ENCODE peak calls at places on chromosomes 6 and 20, in five cellular contexts. C is A549, L is GM12878, E is K562, R is HepG2. K is an unnamed sample.
A peak's percentile ranks its signal among the peaks of the same experiment; 100 is the strongest.

GRCh38 chr20:40678286-40678835 is 10.7 kb downstream of the MAFB start:
- DNase-seq in C (no peak), L (no peak), E (no peak), R (no peak), K (no peak)

GRCh38 chr20:38805502-38805957 is at the start of gene PPP1R16B:
- DNase-seq in C (peak; percentile 26), L (no peak), E (peak; percentile 83), R (no peak), K (peak; percentile 81)

GRCh38 chr6:8029243-8029870 is 34.8 kb downstream of the BLOC1S5 start:
- DNase-seq in C (no peak), L (no peak), E (no peak), R (no peak), K (no peak)

GRCh38 chr6:134840086-134840485 is 109.8 kb downstream of the ALDH8A1 start:
- DNase-seq in C (no peak), L (no peak), E (no peak), R (peak; percentile 14), K (no peak)

GRCh38 chr6:158605266-158605878 is 39.2 kb downstream of the DYNLT1 start:
- DNase-seq in C (peak; percentile 59), L (peak; percentile 36), E (peak; percentile 68), R (peak; percentile 72), K (peak; percentile 82)

GRCh38 chr20:18101125-18101820 is 36.4 kb upstream of the KAT14 start:
- DNase-seq in C (no peak), L (no peak), E (no peak), R (no peak), K (peak; percentile 36)

GRCh38 chr6:55469829-55470438 is 109.1 kb downstream of the HMGCLL1 start:
- DNase-seq in C (no peak), L (no peak), E (no peak), R (no peak), K (no peak)

GRCh38 chr6:110250838-110251237 is 70.6 kb downstream of the CDC40 start:
- DNase-seq in C (no peak), L (no peak), E (peak; percentile 32), R (peak; percentile 19), K (no peak)

GRCh38 chr6:19450651-19451050 is 386.5 kb upstream of the ID4 start:
- DNase-seq in C (no peak), L (no peak), E (no peak), R (no peak), K (no peak)

GRCh38 chr6:31070711-31071197 is 41.6 kb downstream of the C6orf15 start:
- DNase-seq in C (peak; percentile 47), L (no peak), E (no peak), R (peak; percentile 52), K (peak; percentile 49)

GRCh38 chr6:37319156-37319555 is 34.6 kb upstream of the RNF8 start:
- DNase-seq in C (no peak), L (no peak), E (no peak), R (no peak), K (no peak)

GRCh38 chr6:81648502-81648901 is 104.0 kb downstream of the TENT5A start:
- DNase-seq in C (no peak), L (no peak), E (no peak), R (no peak), K (no peak)

GRCh38 chr20:44592366-44592765 is 10.0 kb downstream of the PKIG start:
- DNase-seq in C (no peak), L (no peak), E (no peak), R (no peak), K (no peak)

GRCh38 chr20:58511364-58511763 is 3.8 kb downstream of the APCDD1L start:
- DNase-seq in C (no peak), L (no peak), E (no peak), R (no peak), K (no peak)

GRCh38 chr6:170125447-170126300 is 165.2 kb downstream of the DLL1 start:
- DNase-seq in C (no peak), L (no peak), E (no peak), R (no peak), K (no peak)

DNA sequence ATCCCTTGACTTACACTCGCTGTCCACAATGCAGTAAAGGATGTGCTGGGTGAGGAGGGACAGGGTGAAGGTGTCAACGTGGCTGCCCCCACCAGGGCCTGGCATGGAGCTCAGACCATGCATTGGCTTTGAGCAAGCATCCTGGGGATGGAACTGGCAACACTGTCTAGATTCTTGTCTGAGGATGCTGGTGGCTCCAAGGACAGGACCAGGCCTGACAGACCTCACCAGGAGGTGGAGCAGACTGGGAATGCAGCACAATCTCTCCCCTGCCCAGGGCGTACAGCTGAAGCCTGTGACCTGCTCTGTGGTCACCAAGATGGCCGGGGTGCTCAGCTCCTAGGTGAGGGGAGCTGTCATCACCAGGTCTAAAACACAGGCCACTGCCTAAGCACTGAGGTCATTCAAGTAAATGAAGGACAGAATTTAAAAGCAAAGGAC is 50.9 kb downstream of the MYH7B start:
- DNase-seq in C (no peak), L (no peak), E (no peak), R (no peak), K (peak; percentile 2)
- TF ChIP-seq ESRRA in C (no peak), L (no peak), E (no peak), R (no peak), K (no peak)

GRCh38 chr6:16559091-16559490 is 202.2 kb downstream of the ATXN1 start:
- DNase-seq in C (no peak), L (no peak), E (no peak), R (no peak), K (no peak)
- TF ChIP-seq ESRRA in C (no peak), L (no peak), E (no peak), R (no peak), K (no peak)

GRCh38 chr6:150288456-150288855 is 80.4 kb upstream of the IYD start:
- DNase-seq in C (no peak), L (no peak), E (no peak), R (no peak), K (no peak)

GRCh38 chr6:150293019-150293418 is 75.8 kb upstream of the IYD start:
- DNase-seq in C (no peak), L (no peak), E (no peak), R (no peak), K (no peak)

GRCh38 chr6:150289454-150290071 is 79.2 kb upstream of the IYD start:
- DNase-seq in C (no peak), L (no peak), E (no peak), R (no peak), K (no peak)

GRCh38 chr6:150291968-150292710 is 76.7 kb upstream of the IYD start:
- DNase-seq in C (no peak), L (no peak), E (no peak), R (no peak), K (no peak)

GRCh38 chr6:150290429-150290828 is 78.4 kb upstream of the IYD start:
- DNase-seq in C (no peak), L (no peak), E (no peak), R (no peak), K (no peak)
- TF ChIP-seq ESRRA in C (no peak), L (no peak), E (no peak), R (no peak), K (no peak)

DNA sequence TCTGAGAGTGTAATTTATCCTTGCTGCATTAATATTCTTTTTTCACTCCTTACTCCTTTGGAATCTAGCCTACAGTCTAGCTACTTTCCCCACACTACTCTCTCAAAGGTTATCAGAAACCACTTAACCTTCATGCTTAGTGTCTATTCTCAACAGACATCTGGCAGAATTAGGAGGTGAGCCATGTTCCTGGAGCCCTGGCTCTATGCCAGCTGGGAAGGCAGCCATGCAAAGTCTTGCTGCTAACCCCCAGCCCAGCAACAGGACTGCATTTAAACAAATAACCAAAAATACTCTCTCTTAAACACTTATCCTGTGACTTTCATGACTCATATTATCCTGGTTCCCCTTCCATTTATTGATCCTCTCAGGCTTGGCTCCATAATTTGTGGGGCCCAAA is 260.2 kb downstream of the BCKDHB start:
- DNase-seq in C (no peak), L (no peak), E (no peak), R (no peak), K (no peak)
- TF ChIP-seq ESRRA in C (no peak), L (no peak), E (no peak), R (no peak), K (no peak)

GRCh38 chr6:113875470-113875869 is 18.3 kb downstream of the MARCKS start:
- DNase-seq in C (no peak), L (no peak), E (no peak), R (no peak), K (no peak)

GRCh38 chr6:113882341-113882740 is 25.2 kb downstream of the MARCKS start:
- DNase-seq in C (no peak), L (no peak), E (no peak), R (no peak), K (no peak)

GRCh38 chr6:113881473-113881980 is 24.4 kb downstream of the MARCKS start:
- DNase-seq in C (no peak), L (no peak), E (no peak), R (no peak), K (no peak)

GRCh38 chr6:113876654-113877053 is 19.5 kb downstream of the MARCKS start:
- DNase-seq in C (no peak), L (no peak), E (no peak), R (no peak), K (no peak)

DNA sequence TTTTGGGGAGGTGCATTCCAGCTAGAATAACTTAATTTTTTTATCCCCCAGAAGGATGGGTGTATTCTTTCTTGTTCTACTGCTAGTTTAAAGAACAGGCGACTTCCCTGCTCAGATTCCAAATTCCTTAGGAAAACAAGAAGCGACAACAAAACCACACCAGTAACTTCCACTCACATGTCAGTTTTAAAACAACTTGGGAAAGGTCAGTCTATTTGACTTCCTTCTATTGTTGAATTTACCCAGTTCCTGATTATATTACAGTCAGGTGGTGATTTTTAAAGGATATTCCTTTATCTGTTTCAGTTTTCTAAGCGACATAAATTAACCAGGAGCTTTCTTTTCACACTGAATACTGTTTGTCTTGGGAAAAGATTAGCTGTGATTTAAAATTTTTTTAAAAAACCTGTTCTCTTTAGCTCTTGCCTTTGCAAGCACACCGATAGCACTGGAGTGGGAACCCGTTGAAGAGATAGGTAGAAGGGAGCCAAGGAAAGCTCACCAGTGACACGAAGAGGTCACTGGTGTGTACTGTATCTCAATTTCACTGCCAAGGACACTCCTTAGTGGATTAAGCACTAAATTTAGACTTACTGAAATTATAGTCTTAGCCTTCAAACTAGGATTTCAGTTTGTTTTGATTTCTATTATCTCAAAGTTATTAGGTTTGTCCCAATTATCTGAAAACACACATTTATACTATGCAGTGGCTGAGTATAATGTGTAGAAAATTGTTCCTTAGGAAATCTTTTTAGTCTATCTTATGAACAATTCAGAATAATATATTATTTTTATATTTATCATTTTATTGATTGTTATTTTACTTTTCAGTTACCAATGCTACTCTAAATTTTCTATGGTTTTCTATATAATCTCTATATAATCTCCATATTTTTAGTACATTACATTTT is 22.3 kb downstream of the MARCKS start:
- DNase-seq in C (peak; percentile 48), L (peak; percentile 47), E (peak; percentile 44), R (peak; percentile 67), K (peak; percentile 33)
- TF ChIP-seq ESRRA in C (no peak), L (no peak), E (no peak), R (no peak), K (no peak)

K was measured in WTC11.